ENCODE peak calls at places on chromosomes 16 and 17, in eight cellular contexts. L is colonic mucosa, A is upper lobe of right lung, N is hepatocyte, R is right atrium auricular region, Q is fibroblast of lung, S is left ventricle myocardium inferior, C is tibial nerve. F is an unnamed sample.

GRCh38 chr16:69771651-69771967 is 9.5 kb downstream of the WWP2 start:
- DNase-seq in N (no peak), A (no peak), C (no peak), S (no peak), L (no peak), Q (no peak), R (no peak), F (no peak)

GRCh38 chr17:21119247-21119944 is 7.4 kb upstream of the DHRS7B start:
- DNase-seq in S (peak), A (peak), R (peak), C (peak), N (peak), Q (peak), L (peak), F (peak)

GRCh38 chr16:77223184-77223583 is 24.0 kb downstream of the SYCE1L start:
- DNase-seq in C (no peak), N (no peak), S (no peak), A (no peak), Q (no peak), L (peak), R (peak), F (no peak)

GRCh38 chr16:47713225-47713595 is 252.1 kb downstream of the PHKB start:
- DNase-seq in L (no peak), Q (peak), C (no peak), S (no peak), N (no peak), A (no peak), R (no peak), F (peak)

GRCh38 chr17:6517017-6517416 is 39.3 kb downstream of the PITPNM3 start:
- DNase-seq in L (no peak), Q (no peak), S (no peak), N (no peak), R (no peak), A (no peak), C (no peak), F (no peak)

GRCh38 chr17:27244481-27245223 is 49.3 kb upstream of the WSB1 start:
- DNase-seq in R (peak), C (peak), N (peak), Q (peak), S (peak), L (peak), A (peak), F (peak)

GRCh38 chr16:88599825-88600538 is 29.8 kb downstream of the ZC3H18 start:
- DNase-seq in L (no peak), S (peak), A (peak), R (peak), N (no peak), C (no peak), Q (no peak), F (no peak)

GRCh38 chr16:21704733-21705132 is 41.0 kb downstream of the OTOA start:
- DNase-seq in C (no peak), R (no peak), Q (no peak), S (no peak), L (no peak), N (no peak), A (no peak), F (no peak)

GRCh38 chr16:48408688-48409087 is 23.5 kb upstream of the SIAH1 start:
- DNase-seq in S (peak), N (no peak), L (peak), R (no peak), A (no peak), Q (peak), C (peak), F (no peak)

GRCh38 chr17:20996724-20997615 is 45.8 kb downstream of the USP22 start:
- DNase-seq in A (peak), L (no peak), N (peak), R (no peak), C (no peak), Q (no peak), S (no peak), F (no peak)

GRCh38 chr17:18219016-18219415 is 6.4 kb upstream of the LLGL1 start:
- DNase-seq in A (no peak), Q (peak), R (no peak), N (no peak), S (peak), L (no peak), C (peak), F (no peak)

GRCh38 chr17:57918017-57918895 is 37.0 kb downstream of the CUEDC1 start:
- DNase-seq in N (no peak), R (no peak), A (no peak), Q (no peak), L (no peak), S (no peak), C (no peak), F (no peak)

GRCh38 chr17:46772013-46772878 is 46.2 kb downstream of the WNT3 start:
- DNase-seq in L (peak), N (peak), R (no peak), A (peak), C (no peak), S (peak), Q (no peak), F (no peak)

GRCh38 chr16:17068524-17068923 is 402.2 kb downstream of the XYLT1 start:
- DNase-seq in C (no peak), L (no peak), N (no peak), S (no peak), R (no peak), Q (no peak), A (no peak), F (no peak)

GRCh38 chr17:62678214-62678919 is 50.9 kb downstream of the MRC2 start:
- DNase-seq in C (no peak), N (no peak), L (no peak), Q (no peak), R (no peak), S (no peak), A (no peak), F (no peak)

GRCh38 chr17:61168506-61168905 is 231.1 kb upstream of the TBX2 start:
- DNase-seq in R (no peak), S (no peak), C (no peak), N (no peak), A (no peak), Q (peak), L (no peak), F (no peak)

GRCh38 chr16:85169333-85170065 is 57.2 kb upstream of the CIBAR2 start:
- DNase-seq in L (no peak), S (no peak), Q (peak), A (no peak), N (no peak), R (no peak), C (no peak), F (peak)

GRCh38 chr17:49038544-49038943 is 41.4 kb downstream of the IGF2BP1 start:
- DNase-seq in N (no peak), R (no peak), S (no peak), L (no peak), Q (no peak), A (no peak), C (no peak), F (no peak)

GRCh38 chr16:68995011-68995504 is 110.4 kb upstream of the HAS3 start:
- DNase-seq in S (no peak), L (no peak), C (no peak), R (no peak), N (peak), A (no peak), Q (peak), F (peak)

GRCh38 chr16:17563340-17563739 is 92.6 kb upstream of the XYLT1 start:
- DNase-seq in S (no peak), A (no peak), N (no peak), R (no peak), Q (no peak), L (no peak), C (no peak), F (no peak)

GRCh38 chr17:2215616-2216364 is 87.8 kb downstream of the SMG6 start:
- DNase-seq in C (peak), N (peak), L (peak), Q (peak), R (peak), S (peak), A (peak), F (no peak)

GRCh38 chr16:82031116-82032084 is 3.7 kb upstream of the HSD17B2 start:
- DNase-seq in L (peak), S (no peak), N (peak), A (no peak), C (no peak), Q (peak), R (no peak), F (peak)

GRCh38 chr17:44307387-44308186 is 814 bp upstream of the RUNDC3A start:
- DNase-seq in C (no peak), Q (peak), R (no peak), N (peak), S (no peak), A (no peak), L (no peak), F (peak)

GRCh38 chr16:67431077-67431804 is at the start of gene HSD11B2:
- DNase-seq in S (peak), N (peak), A (peak), Q (peak), L (peak), C (no peak), R (no peak), F (peak)

DNA sequence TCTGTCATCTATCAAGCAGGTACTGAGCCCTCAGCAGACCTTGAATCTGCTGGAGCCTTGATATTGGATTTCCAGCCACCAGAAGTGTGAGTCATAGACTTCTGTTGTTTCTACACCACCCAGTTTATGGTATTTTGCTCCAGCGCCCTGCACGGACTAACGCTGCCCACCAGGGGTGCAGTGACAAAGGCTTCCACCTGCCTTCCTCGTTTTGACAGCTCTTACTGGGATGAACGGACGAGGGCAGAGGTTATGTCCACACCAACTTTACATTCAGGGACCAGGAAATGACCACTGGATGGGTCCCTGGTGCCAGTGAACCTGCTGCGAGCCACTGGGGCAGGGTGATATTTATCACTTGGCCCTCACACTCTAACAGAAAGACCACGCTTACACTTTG is 66.6 kb upstream of the CBX4 start:
- DNase-seq in A (no peak), R (no peak), C (no peak), Q (no peak), S (no peak), L (no peak), N (peak), F (no peak)
- TF ChIP-seq CTCF in A (no peak), R (no peak), C (no peak), Q (peak), S (no peak), L (peak), N (peak), F (no peak)

GRCh38 chr17:38741853-38742421 is 6.2 kb downstream of the PCGF2 start:
- DNase-seq in C (no peak), L (peak), Q (no peak), R (no peak), S (peak), A (peak), N (peak), F (no peak)

GRCh38 chr17:38742431-38743308 is 5.5 kb downstream of the PCGF2 start:
- DNase-seq in Q (peak), N (peak), L (peak), R (peak), C (peak), S (no peak), A (no peak), F (no peak)

GRCh38 chr17:38740016-38740415 is 8.1 kb downstream of the PCGF2 start:
- DNase-seq in A (no peak), N (no peak), L (no peak), R (no peak), C (no peak), Q (no peak), S (no peak), F (no peak)

GRCh38 chr17:38740806-38741205 is 7.3 kb downstream of the PCGF2 start:
- DNase-seq in C (no peak), Q (no peak), S (no peak), A (no peak), L (no peak), N (no peak), R (no peak), F (no peak)

DNA sequence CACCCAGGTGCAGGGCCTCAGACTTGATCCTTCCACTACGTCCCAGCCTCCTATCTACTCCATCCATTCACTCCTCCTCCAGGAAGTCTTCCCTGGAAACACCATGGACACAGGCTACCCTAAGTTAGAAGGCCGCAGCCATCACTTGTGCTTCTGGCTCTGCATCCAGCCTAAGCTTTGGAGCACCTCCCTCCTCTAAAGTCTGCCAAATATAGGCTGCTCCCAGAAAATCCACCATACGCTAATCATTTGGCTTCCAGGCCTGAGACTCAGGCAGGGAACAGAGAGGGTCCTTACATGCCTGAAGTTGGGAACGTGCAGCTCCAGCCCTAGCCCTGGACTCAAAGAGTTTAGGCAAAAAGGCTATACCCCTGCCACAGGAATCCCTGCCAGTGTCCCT is 6.7 kb downstream of the PCGF2 start:
- DNase-seq in A (no peak), Q (no peak), S (no peak), C (no peak), N (no peak), R (no peak), L (no peak), F (no peak)
- H3K27ac ChIP-seq in A (peak), Q (no peak), S (peak), C (peak), N (peak), R (peak), L (peak), F (peak)

GRCh38 chr17:13182450-13182849 is 164.6 kb upstream of the ELAC2 start:
- DNase-seq in C (no peak), Q (no peak), S (no peak), N (no peak), A (no peak), R (no peak), L (peak), F (no peak)

GRCh38 chr17:13181683-13182082 is 163.9 kb upstream of the ELAC2 start:
- DNase-seq in S (no peak), N (no peak), R (no peak), Q (no peak), L (no peak), A (no peak), C (no peak), F (no peak)

GRCh38 chr17:13182854-13183253 is 165.0 kb upstream of the ELAC2 start:
- DNase-seq in A (no peak), R (no peak), L (peak), Q (no peak), S (no peak), C (no peak), N (no peak), F (no peak)
- TF ChIP-seq CTCF in A (no peak), R (no peak), L (no peak), Q (no peak), S (no peak), C (no peak), N (no peak), F (no peak)

GRCh38 chr17:17060001-17060929 is 18.0 kb downstream of the MPRIP start:
- DNase-seq in N (no peak), R (no peak), L (no peak), C (no peak), Q (no peak), S (no peak), A (peak), F (no peak)
- H3K27ac ChIP-seq in N (no peak), R (no peak), L (no peak), C (peak), Q (no peak), S (peak), A (no peak), F (peak)

DNA sequence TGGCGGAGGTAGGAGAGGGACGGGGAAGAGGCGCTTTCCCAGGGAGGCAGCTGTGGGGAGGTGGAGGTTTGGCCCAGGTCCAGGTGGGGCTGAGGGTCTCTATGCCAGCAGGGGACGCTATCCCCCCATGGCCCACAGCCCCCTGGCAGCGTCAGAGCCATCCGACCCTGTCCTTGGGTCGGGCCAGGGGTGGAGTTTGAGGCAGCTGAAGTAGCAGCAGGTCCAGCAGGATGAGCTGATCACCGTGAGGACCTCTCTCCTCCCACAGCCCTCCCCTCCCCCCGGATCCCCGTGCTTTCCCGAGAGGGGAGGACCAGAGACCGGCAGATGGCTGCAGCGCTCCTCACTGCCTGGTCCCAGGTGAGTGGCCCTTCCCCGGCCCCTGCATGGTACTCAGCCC is 3.2 kb downstream of the ZNF205 start:
- DNase-seq in C (no peak), R (no peak), A (no peak), S (no peak), Q (no peak), N (no peak), L (no peak), F (no peak)
- TF ChIP-seq CTCF in C (no peak), R (no peak), A (no peak), S (no peak), Q (no peak), N (no peak), L (no peak), F (no peak)

GRCh38 chr16:57534881-57535658 is 1.3 kb downstream of the CCDC102A start:
- DNase-seq in L (peak), R (no peak), S (no peak), N (no peak), A (peak), C (no peak), Q (no peak), F (no peak)
- H3K27ac ChIP-seq in L (no peak), R (peak), S (peak), N (no peak), A (peak), C (peak), Q (no peak), F (peak)

DNA sequence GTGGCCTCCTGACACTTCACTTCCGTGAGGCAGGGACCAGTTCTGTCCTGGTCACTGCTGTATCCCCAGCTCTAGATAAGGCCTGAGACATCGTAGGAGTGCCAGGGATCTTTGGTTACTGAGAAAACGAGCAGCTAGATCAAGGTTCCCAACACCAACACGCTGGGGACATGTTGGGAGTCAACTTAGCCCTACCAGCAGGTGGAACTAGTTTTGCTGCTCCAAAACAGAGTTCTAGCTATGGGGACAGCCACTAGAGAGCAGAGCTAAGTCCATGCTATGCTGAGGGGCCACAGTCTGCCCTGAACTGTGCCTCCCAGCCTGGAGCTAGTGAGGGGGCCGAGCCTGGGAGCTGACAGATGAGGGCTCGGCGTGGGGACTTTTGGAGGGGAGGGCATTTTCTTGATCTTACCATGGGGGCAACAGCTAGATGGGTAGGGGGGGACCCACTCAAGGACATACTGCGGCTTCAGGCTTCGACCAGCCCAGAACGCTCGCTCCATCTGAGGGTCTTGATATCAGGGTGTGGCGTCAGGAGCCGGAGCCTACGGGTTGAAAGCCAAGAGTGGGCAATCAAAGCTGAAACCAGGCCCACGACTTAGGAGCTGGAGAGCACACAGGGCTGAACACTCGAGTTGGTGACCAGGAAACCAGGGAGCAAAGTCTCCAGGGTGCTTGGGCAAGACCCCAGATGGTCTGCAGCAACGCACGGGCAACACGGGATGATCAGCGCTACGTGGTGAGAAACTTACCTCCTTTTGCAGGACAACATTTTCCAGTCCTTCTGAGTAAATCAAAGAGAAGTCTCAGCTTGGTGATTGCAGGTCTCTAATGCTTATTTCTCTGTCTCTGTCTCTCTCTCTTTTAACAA is 13.4 kb downstream of the SNX20 start:
- DNase-seq in S (no peak), C (no peak), N (no peak), R (no peak), L (no peak), Q (no peak), A (no peak), F (no peak)
- TF ChIP-seq CTCF in S (no peak), C (no peak), N (peak), R (no peak), L (no peak), Q (no peak), A (no peak), F (no peak)

GRCh38 chr16:28311413-28311812 is 19.1 kb downstream of the SBK1 start:
- DNase-seq in S (no peak), R (no peak), C (no peak), N (no peak), A (no peak), Q (no peak), L (no peak), F (no peak)
- H3K27ac ChIP-seq in S (no peak), R (no peak), C (no peak), N (no peak), A (no peak), Q (no peak), L (no peak), F (no peak)

GRCh38 chr16:50670476-50670875 is 10.6 kb downstream of the SNX20 start:
- DNase-seq in C (no peak), A (no peak), R (no peak), N (no peak), S (no peak), Q (no peak), L (no peak), F (no peak)

GRCh38 chr16:50674831-50675230 is 6.3 kb downstream of the SNX20 start:
- DNase-seq in N (no peak), A (no peak), R (no peak), C (no peak), S (no peak), L (no peak), Q (no peak), F (no peak)

GRCh38 chr16:50669741-50670140 is 11.4 kb downstream of the SNX20 start:
- DNase-seq in N (no peak), L (no peak), C (no peak), S (no peak), A (no peak), R (no peak), Q (no peak), F (no peak)

GRCh38 chr16:50673496-50674275 is 7.4 kb downstream of the SNX20 start:
- DNase-seq in A (no peak), N (no peak), C (no peak), S (no peak), R (no peak), L (no peak), Q (no peak), F (no peak)

GRCh38 chr16:50671644-50672260 is 9.4 kb downstream of the SNX20 start:
- DNase-seq in R (no peak), A (no peak), S (no peak), N (no peak), L (peak), C (no peak), Q (peak), F (no peak)
- TF ChIP-seq CTCF in R (peak), A (peak), S (peak), N (peak), L (peak), C (no peak), Q (peak), F (peak)

DNA sequence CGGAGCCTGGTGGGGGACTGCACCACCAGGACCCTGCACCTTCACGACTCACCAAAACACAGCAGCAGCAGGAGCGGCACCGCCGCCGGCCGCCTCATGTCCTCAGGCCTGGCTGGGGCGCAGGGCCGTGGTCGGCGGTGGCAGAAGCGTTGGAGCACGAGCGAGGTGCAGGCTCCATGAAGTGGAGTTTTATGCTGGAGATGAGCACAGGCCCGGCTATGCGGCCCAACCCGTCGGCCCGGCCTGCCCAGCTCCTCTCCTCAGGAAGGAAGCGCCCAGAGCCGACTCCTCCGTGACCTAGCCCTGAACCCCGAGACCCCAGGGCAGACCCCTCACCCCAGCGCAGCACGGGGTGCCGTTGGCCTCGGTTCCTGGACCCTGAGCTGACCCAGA is at the start of gene PRSS27:
- DNase-seq in R (no peak), S (no peak), N (no peak), Q (no peak), L (no peak), A (no peak), C (no peak), F (no peak)
- H3K27ac ChIP-seq in R (peak), S (peak), N (peak), Q (peak), L (peak), A (peak), C (peak), F (peak)

F was measured in RWPE1.